ENCODE peak calls at places on chromosome 15, in nine cellular contexts. M is tibial artery, V is stomach, J is neural progenitor cell, E is thoracic aorta, Y is pancreas, H is cardiac muscle cell, Z is hepatocyte, A is fibroblast of pulmonary artery. C is an unnamed sample.
A peak's percentile ranks its signal among the peaks of the same experiment; 100 is the strongest.

GRCh38 chr15:34102175-34102925 is 467 bp downstream of the PGBD4 start:
- DNase-seq in A (no peak), Y (no peak), Z (no peak), E (no peak), H (no peak), V (no peak), J (no peak), M (no peak), C (no peak)

GRCh38 chr15:38129531-38130199 is 123.0 kb upstream of the SPRED1 start:
- DNase-seq in Y (no peak), H (no peak), V (peak; percentile 43), E (peak; percentile 85), Z (peak; percentile 68), A (peak; percentile 100), J (peak; percentile 50), M (peak; percentile 89), C (no peak)

GRCh38 chr15:83248151-83248851 is 36.2 kb downstream of the BNC1 start:
- DNase-seq in V (no peak), M (no peak), A (peak; percentile 86), Y (no peak), J (peak; percentile 82), Z (peak; percentile 80), H (peak; percentile 72), E (no peak), C (peak; percentile 43)

GRCh38 chr15:91482799-91483198 is 370.7 kb upstream of the SLCO3A1 start:
- DNase-seq in Z (no peak), H (no peak), Y (no peak), A (no peak), J (no peak), E (no peak), M (no peak), V (no peak), C (no peak)

GRCh38 chr15:62850791-62851291 is 191.7 kb upstream of the TPM1 start:
- DNase-seq in Z (no peak), J (peak; percentile 26), Y (no peak), A (peak; percentile 74), H (peak; percentile 55), M (no peak), E (no peak), V (no peak), C (no peak)

GRCh38 chr15:65069179-65069578 is 1.4 kb upstream of the RASL12 start:
- DNase-seq in Y (no peak), J (no peak), A (peak; percentile 96), V (no peak), Z (peak; percentile 46), H (no peak), E (no peak), M (no peak), C (no peak)

GRCh38 chr15:29092376-29093064 is 177.1 kb downstream of the NSMCE3 start:
- DNase-seq in M (peak; percentile 15), V (no peak), A (no peak), E (no peak), H (no peak), Z (no peak), Y (no peak), J (no peak), C (no peak)

GRCh38 chr15:84886211-84886983 is 1.9 kb downstream of the SLC28A1 start:
- DNase-seq in M (no peak), Y (no peak), E (no peak), Z (peak; percentile 38), J (no peak), V (no peak), H (no peak), A (no peak), C (no peak)

GRCh38 chr15:43402255-43402654 is 31.4 kb downstream of the TUBGCP4 start:
- DNase-seq in V (no peak), J (no peak), E (no peak), A (no peak), Y (no peak), H (no peak), Z (no peak), M (no peak), C (no peak)

DNA sequence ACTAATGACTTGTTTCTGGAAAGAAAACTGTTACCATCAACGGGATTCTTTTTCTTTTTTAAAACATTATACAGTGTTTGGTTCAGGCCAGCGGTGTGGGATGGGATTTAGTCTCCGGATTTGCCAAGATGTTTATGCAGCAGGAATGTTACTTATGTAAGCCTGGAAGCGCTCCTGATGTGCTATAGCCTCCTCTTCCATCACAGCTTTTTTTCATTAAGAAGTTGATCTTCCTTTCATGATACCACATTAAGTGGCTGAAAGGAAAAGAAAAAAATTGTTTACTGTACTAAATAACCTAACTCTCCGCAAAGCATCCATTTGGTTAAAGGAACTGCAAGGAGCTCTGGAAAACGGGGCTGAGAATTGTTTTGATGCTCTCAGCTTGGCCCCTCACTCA is 120.5 kb upstream of the ALDH1A3 start:
- DNase-seq in H (no peak), Y (no peak), Z (peak; percentile 58), J (no peak), A (peak; percentile 66), E (no peak), V (no peak), M (no peak), C (no peak)
- H3K4me3 ChIP-seq in H (no peak overlapping the region), Y (no peak overlapping the region), Z (no peak overlapping the region), J (no peak overlapping the region), A (no peak overlapping the region), E (no peak overlapping the region), V (no peak overlapping the region), M (no peak overlapping the region), C (no peak overlapping the region)

DNA sequence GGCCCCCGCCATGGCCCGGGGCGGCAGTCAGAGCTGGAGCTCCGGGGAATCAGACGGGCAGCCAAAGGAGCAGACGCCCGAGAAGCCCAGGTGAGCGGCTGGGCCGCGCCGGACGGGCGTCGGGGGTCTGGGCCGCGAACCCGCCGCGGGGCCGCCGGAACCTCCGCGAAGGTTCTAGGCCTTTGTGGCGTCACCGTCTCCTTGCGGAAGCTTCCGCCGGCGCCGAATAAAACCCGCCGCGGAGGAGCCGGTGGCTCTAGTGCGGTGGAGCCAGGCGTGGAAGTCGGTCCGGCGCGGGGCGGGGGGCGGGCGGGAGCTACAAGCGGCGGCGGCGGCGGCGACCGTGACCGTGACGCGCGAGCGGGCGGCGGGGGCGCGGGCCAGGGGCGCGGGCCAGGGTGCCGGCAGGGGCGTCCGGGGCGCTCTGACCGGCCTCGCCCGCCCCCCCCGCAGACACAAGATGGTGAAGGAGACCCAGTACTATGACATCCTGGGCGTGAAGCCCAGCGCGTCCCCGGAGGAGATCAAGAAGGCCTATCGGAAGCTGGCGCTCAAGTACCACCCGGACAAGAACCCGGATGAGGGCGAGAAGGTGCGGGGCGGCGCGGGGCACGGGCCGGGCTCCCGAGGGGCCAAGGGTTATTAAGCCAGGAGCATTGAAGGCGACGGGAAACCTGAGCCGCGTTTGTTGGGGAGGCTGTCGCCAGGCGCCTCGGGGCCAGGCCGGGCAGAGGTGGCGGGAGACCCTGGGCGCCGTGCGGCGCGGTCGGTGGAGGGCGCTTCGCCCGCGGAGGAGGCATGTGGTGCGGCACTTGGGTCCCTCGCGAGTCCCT is at the start of gene DNAJA4:
- DNase-seq in J (peak; percentile 17), A (peak; percentile 38), M (peak; percentile 53), E (no peak), V (peak; percentile 64), H (no peak), Y (peak; percentile 79), Z (peak; percentile 29), C (no peak)
- TF ChIP-seq CTCF in J (no peak), A (no peak), M (no peak), E (no peak), V (no peak), H (peak; percentile 21), Y (no peak), Z (no peak), C (no peak)

DNA sequence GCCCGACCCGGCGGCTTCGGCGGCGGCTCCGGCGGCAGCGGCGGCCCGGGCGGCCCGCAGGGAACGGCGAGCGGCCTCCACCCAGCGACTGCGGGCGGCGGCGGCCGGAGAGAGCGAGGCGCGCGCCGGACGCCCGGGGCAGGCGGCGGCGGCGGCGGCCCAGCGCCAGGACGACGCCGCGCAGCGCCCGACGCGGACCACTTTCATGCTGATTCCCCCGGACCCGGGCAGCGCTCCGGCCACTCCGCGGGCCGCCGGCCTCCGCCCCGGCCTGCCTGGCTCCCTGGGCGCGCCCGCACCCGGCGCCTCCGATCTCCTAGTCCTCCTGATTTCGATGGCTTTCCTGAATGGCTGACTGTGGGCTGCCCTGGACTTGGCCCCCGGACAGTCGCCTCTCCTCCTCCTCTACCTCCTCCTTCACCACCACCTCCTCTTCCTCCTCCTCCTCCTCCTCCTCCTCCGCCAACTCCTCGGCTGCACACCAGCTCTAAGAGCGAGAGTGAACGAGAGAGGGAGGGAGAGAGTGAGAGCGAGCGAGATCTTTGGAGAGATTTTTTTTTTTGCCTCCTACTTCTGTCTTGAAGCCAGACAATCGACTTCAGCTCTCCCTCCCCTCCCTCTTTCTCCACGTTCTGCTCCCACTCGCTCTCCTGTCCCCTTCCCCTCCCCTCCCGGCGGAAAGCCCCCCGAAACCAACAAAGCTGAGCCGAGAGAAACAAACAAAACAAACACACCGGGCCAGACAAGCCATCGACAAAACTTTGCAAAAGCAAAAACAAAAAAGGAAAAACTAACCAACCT is 841 bp downstream of the NR2F2 start:
- DNase-seq in H (no peak), J (peak; percentile 41), V (no peak), A (peak; percentile 80), M (peak; percentile 19), E (no peak), Z (peak; percentile 75), Y (peak; percentile 74), C (no peak)
- H3K4me3 ChIP-seq in H (peak overlapping the region; percentile 75), J (peak overlapping the region; percentile 94), V (peak overlapping the region; percentile 86), A (peak overlapping the region; percentile 68), M (peak overlapping the region; percentile 92), E (peak overlapping the region; percentile 93), Z (peak overlapping the region; percentile 61), Y (peak overlapping the region; percentile 64), C (peak overlapping the region; percentile 84)

GRCh38 chr15:66706840-66707239 is 4.8 kb downstream of the SMAD6 start:
- DNase-seq in A (no peak), V (no peak), E (no peak), J (peak; percentile 19), Y (no peak), Z (no peak), M (no peak), H (no peak), C (no peak)

GRCh38 chr15:66707310-66708160 is 5.5 kb downstream of the SMAD6 start:
- DNase-seq in H (peak; percentile 90), Z (peak; percentile 82), J (peak; percentile 88), E (no peak), A (peak; percentile 55), Y (peak; percentile 77), V (peak; percentile 62), M (no peak), C (no peak)

GRCh38 chr15:66704783-66705113 is 2.7 kb downstream of the SMAD6 start:
- DNase-seq in H (no peak), E (no peak), A (no peak), Y (no peak), J (no peak), V (peak; percentile 42), Z (peak; percentile 54), M (no peak), C (no peak)

GRCh38 chr15:66705277-66705927 is 3.4 kb downstream of the SMAD6 start:
- DNase-seq in Y (no peak), A (no peak), H (no peak), E (no peak), J (no peak), V (no peak), M (no peak), Z (no peak), C (no peak)

DNA sequence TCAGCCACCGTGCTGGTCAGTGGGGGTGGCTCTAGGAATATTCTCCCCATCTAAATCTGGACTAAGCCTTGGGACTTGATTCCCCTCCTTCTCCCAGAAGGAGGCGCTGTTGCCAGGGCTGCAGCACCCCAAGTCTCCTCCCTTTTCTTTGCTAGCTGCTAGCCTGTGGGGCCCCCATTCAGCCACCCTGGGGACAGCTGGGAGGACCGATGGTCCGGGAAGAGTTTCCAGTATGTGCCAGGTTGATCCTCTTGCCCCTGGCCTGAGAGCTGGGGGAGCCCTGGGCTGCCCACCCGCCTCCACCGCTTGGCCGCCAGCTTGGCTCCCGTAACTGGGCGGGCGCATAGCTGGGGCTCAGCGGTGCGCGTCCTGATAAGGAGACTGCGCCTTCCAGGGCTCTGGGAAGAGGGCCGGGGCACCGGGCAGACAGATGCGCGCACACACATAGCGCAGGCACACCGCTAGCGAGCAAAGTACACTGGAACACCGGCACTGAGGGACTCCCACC is 4.2 kb downstream of the SMAD6 start:
- DNase-seq in A (peak; percentile 68), V (peak; percentile 63), H (peak; percentile 41), E (no peak), Z (peak; percentile 65), M (no peak), J (peak; percentile 78), Y (peak; percentile 63), C (no peak)
- TF ChIP-seq CTCF in A (peak; percentile 76), V (peak; percentile 59), H (peak; percentile 72), E (peak; percentile 53), Z (peak; percentile 51), M (no peak), J (peak; percentile 52), Y (no peak), C (peak; percentile 31)